ENCODE peak calls at places on chromosomes 12 and 14, in six cellular contexts. Z, Y, U, S, A and Q are unnamed samples.

GRCh38 chr12:55467836-55468235 is 2.1 kb downstream of the OR6C70 start:
- DNase-seq in Z (no peak), A (no peak), S (no peak), U (no peak), Y (no peak), Q (no peak)

GRCh38 chr14:34081576-34082136 is 130.8 kb upstream of the EGLN3 start:
- DNase-seq in Y (no peak), S (no peak), Z (no peak), A (peak; percentile 39), U (peak; percentile 55), Q (no peak)

GRCh38 chr12:123996581-123996980 is 23.6 kb downstream of the ZNF664 start:
- DNase-seq in Y (no peak), U (no peak), Z (no peak), S (no peak), A (no peak), Q (no peak)

GRCh38 chr12:110760204-110760609 is 17.5 kb upstream of the PPP1CC start:
- DNase-seq in S (no peak), U (no peak), Y (no peak), A (no peak), Z (no peak), Q (no peak)

GRCh38 chr12:53174881-53175491 is 5.5 kb upstream of the ZNF740 start:
- DNase-seq in U (peak; percentile 35), Y (no peak), A (no peak), Z (no peak), S (no peak), Q (no peak)

GRCh38 chr12:108833757-108834472 is 23.5 kb downstream of the SSH1 start:
- DNase-seq in Z (no peak), U (peak; percentile 90), Y (no peak), S (no peak), A (no peak), Q (no peak)

GRCh38 chr14:21039585-21040369 is 2.4 kb upstream of the RNASE7 start:
- DNase-seq in A (peak; percentile 61), S (no peak), Y (peak; percentile 41), Z (no peak), U (peak; percentile 75), Q (no peak)

GRCh38 chr12:64255249-64255648 is 33.2 kb upstream of the KICS2 start:
- DNase-seq in U (no peak), Z (no peak), Y (no peak), A (no peak), S (no peak), Q (no peak)

GRCh38 chr12:499837-500458 is 40.2 kb downstream of the B4GALNT3 start:
- DNase-seq in Z (peak; percentile 81), U (no peak), S (no peak), A (no peak), Y (no peak), Q (no peak)

GRCh38 chr12:1890810-1891209 is 27.6 kb downstream of the CACNA2D4 start:
- DNase-seq in U (no peak), Y (no peak), S (no peak), Z (no peak), A (peak; percentile 7), Q (no peak)

GRCh38 chr12:48961331-48961730 is 4.0 kb upstream of the ARF3 start:
- DNase-seq in S (no peak), Y (no peak), U (no peak), Z (no peak), A (no peak), Q (no peak)

GRCh38 chr14:66359500-66359899 is 126.7 kb upstream of the CCDC196 start:
- DNase-seq in Y (peak; percentile 52), A (no peak), Z (no peak), S (no peak), U (peak; percentile 75), Q (no peak)

GRCh38 chr12:122841544-122842321 is 6.5 kb downstream of the HIP1R start:
- DNase-seq in S (no peak), A (no peak), U (peak; percentile 54), Y (no peak), Z (no peak), Q (no peak)

GRCh38 chr12:121086896-121087295 is 45.8 kb upstream of the P2RX7 start:
- DNase-seq in S (no peak), A (no peak), Y (no peak), U (no peak), Z (no peak), Q (no peak)

GRCh38 chr14:91186515-91187066 is 57.9 kb downstream of the GPR68 start:
- DNase-seq in U (peak; percentile 14), Z (no peak), Y (no peak), S (no peak), A (no peak), Q (no peak)

GRCh38 chr14:29493849-29494248 is 433.8 kb downstream of the PRKD1 start:
- DNase-seq in Z (no peak), A (no peak), S (no peak), U (no peak), Y (no peak), Q (no peak)

GRCh38 chr12:12715459-12716150 is 1.6 kb upstream of the CDKN1B start:
- DNase-seq in Y (peak; percentile 35), S (no peak), U (no peak), A (no peak), Z (no peak), Q (no peak)

GRCh38 chr14:89331398-89331797 is 85.6 kb downstream of the FOXN3 start:
- DNase-seq in Y (no peak), Z (no peak), U (no peak), A (no peak), S (no peak), Q (no peak)

GRCh38 chr14:52413729-52414453 is 99.8 kb downstream of the PTGER2 start:
- DNase-seq in A (no peak), S (no peak), Z (no peak), U (peak; percentile 87), Y (no peak), Q (no peak)

GRCh38 chr14:75906680-75907280 is 75.0 kb downstream of the TGFB3 start:
- DNase-seq in U (peak; percentile 79), S (no peak), A (peak; percentile 56), Z (peak; percentile 74), Y (peak; percentile 55), Q (peak; percentile 62)

DNA sequence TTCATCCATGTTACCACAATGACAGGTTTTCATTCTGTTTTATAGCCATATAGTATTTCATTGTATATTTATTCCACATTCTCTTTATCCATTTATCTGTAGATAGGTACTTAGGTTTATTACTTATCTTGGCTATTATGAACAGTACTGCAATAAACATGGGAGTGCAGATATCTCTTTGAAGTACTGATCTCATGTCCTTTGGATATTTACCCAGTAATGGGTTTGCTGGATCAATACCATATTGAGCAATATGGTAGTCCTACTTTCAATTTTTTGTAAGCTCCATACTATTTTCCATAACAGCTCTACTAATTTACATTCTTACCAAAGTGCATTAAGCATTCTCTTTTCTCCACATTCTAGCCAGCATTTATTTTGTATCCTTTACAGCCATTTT is 235.8 kb upstream of the ALG10 start:
- DNase-seq in S (no peak), Y (no peak), U (no peak), Z (no peak), A (no peak), Q (no peak)
- H3K9me3 ChIP-seq in S (no peaks in the 10 kb centered on the region), Y (no peaks in the 10 kb centered on the region), U (no peaks in the 10 kb centered on the region), Z (no peaks in the 10 kb centered on the region), A (no peaks in the 10 kb centered on the region), Q (no peaks in the 10 kb centered on the region)

GRCh38 chr12:132163911-132164288 is 19.6 kb downstream of the NOC4L start:
- DNase-seq in U (no peak), A (no peak), Y (no peak), S (no peak), Z (no peak), Q (no peak)
- H3K9me3 ChIP-seq in U (no peaks in the 10 kb centered on the region), A (no peaks in the 10 kb centered on the region), Y (no peaks in the 10 kb centered on the region), S (no peaks in the 10 kb centered on the region), Z (no peaks in the 10 kb centered on the region), Q (no peaks in the 10 kb centered on the region)

GRCh38 chr12:133145981-133146380 is 15.6 kb downstream of the ZNF10 start:
- DNase-seq in Z (no peak), A (no peak), U (no peak), Y (no peak), S (no peak), Q (no peak)
- H3K9me3 ChIP-seq in Z (peaks cover 99% of the 10 kb centered on the region), A (peaks cover 3% of the 10 kb centered on the region), U (no peaks in the 10 kb centered on the region), Y (peaks cover 53% of the 10 kb centered on the region), S (peaks cover 82% of the 10 kb centered on the region), Q (peaks cover 22% of the 10 kb centered on the region)

GRCh38 chr12:34333337-34333736 is 311.0 kb downstream of the ALG10 start:
- DNase-seq in S (no peak), A (no peak), Z (no peak), Y (no peak), U (no peak), Q (no peak)

GRCh38 chr12:34336619-34337465 is 314.5 kb downstream of the ALG10 start:
- DNase-seq in S (no peak), Z (no peak), U (no peak), A (no peak), Y (no peak), Q (no peak)

GRCh38 chr12:34334953-34335743 is 312.9 kb downstream of the ALG10 start:
- DNase-seq in Y (no peak), S (no peak), U (no peak), Z (no peak), A (no peak), Q (no peak)

GRCh38 chr12:34335819-34336262 is 313.5 kb downstream of the ALG10 start:
- DNase-seq in A (no peak), S (no peak), Y (no peak), U (no peak), Z (no peak), Q (no peak)

DNA sequence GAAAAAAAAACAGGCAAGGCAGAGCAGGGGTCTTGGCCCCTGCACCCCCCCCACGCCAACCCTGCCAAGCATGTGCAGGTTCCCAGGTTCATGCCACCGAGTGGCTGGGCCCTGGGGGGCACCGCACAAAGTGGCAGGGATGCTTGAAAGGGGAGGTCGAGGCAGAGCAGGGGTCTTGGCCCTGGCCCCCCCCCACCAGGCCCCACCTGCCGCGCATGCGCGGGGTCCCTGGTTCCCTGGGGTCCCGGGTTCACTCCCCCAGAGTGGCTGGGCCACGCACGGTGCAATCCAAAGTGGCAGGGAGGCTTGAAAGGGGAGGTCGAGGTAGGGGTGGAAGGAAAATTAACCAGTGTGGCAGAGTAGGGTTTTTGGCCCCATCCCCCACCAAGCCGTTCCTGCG is 312.2 kb downstream of the ALG10 start:
- DNase-seq in Y (no peak), Z (no peak), U (no peak), S (no peak), A (no peak), Q (no peak)
- H3K9me3 ChIP-seq in Y (no peaks in the 10 kb centered on the region), Z (no peaks in the 10 kb centered on the region), U (no peaks in the 10 kb centered on the region), S (no peaks in the 10 kb centered on the region), A (no peaks in the 10 kb centered on the region), Q (no peaks in the 10 kb centered on the region)

GRCh38 chr14:27686137-27686536 is 1080.5 kb upstream of the FOXG1 start:
- DNase-seq in Y (no peak), A (no peak), Z (no peak), S (no peak), U (no peak), Q (no peak)
- H3K9me3 ChIP-seq in Y (no peaks in the 10 kb centered on the region), A (no peaks in the 10 kb centered on the region), Z (no peaks in the 10 kb centered on the region), S (no peaks in the 10 kb centered on the region), U (no peaks in the 10 kb centered on the region), Q (no peaks in the 10 kb centered on the region)

GRCh38 chr12:113796852-113797534 is 169.1 kb downstream of the RBM19 start:
- DNase-seq in Y (no peak), U (no peak), S (peak; percentile 40), Z (no peak), A (no peak), Q (no peak)
- H3K9me3 ChIP-seq in Y (no peaks in the 10 kb centered on the region), U (no peaks in the 10 kb centered on the region), S (no peaks in the 10 kb centered on the region), Z (no peaks in the 10 kb centered on the region), A (no peaks in the 10 kb centered on the region), Q (no peaks in the 10 kb centered on the region)